ENCODE peak calls at places on chromosomes 1 and 21, in four cellular contexts. C, Y, G and H are unnamed samples.

GRCh38 chr1:165539908-165540307 is 3.9 kb upstream of the LRRC52 start:
- DNase-seq in G (no peak), Y (no peak), C (no peak), H (no peak)

GRCh38 chr1:172286629-172287076 is 133.8 kb upstream of the C1orf105 start:
- DNase-seq in G (no peak), C (no peak), Y (peak), H (peak)

GRCh38 chr1:95440511-95440910 is 206.5 kb downstream of the RWDD3 start:
- DNase-seq in G (no peak), Y (no peak), C (no peak), H (no peak)

GRCh38 chr1:116284819-116285390 is 88.1 kb upstream of the ATP1A1 start:
- DNase-seq in C (no peak), G (no peak), Y (no peak), H (no peak)

GRCh38 chr1:113940365-113941244 is 11.5 kb downstream of the HIPK1 start:
- DNase-seq in G (no peak), Y (no peak), C (no peak), H (no peak)

GRCh38 chr1:196178083-196178635 is 430.1 kb downstream of the KCNT2 start:
- DNase-seq in G (no peak), C (no peak), Y (peak), H (no peak)

GRCh38 chr1:108639899-108640560 is 20.9 kb downstream of the HENMT1 start:
- DNase-seq in C (no peak), G (no peak), Y (no peak), H (no peak)

GRCh38 chr1:22880174-22880601 is 92.5 kb downstream of the LACTBL1 start:
- DNase-seq in G (no peak), Y (peak), C (no peak), H (peak)

GRCh38 chr21:33394260-33394659 is 9.0 kb upstream of the IFNGR2 start:
- DNase-seq in Y (no peak), C (peak), G (no peak), H (no peak)

GRCh38 chr1:212782422-212783154 is 9.0 kb downstream of the NSL1 start:
- DNase-seq in C (no peak), Y (peak), G (no peak), H (peak)

GRCh38 chr1:25036117-25036546 is 106.1 kb upstream of the RUNX3 start:
- DNase-seq in C (no peak), Y (no peak), G (no peak), H (no peak)

GRCh38 chr1:94031154-94031553 is 89.8 kb downstream of the ABCA4 start:
- DNase-seq in C (no peak), Y (no peak), G (no peak), H (no peak)

GRCh38 chr1:93670141-93670540 is 11.5 kb downstream of the BCAR3 start:
- DNase-seq in C (no peak), Y (peak), G (no peak), H (peak)

GRCh38 chr1:40951943-40952743 is 27.4 kb upstream of the CTPS1 start:
- DNase-seq in Y (peak), G (peak), C (peak), H (no peak)

GRCh38 chr1:221439008-221439733 is 302.7 kb downstream of the DUSP10 start:
- DNase-seq in G (no peak), C (no peak), Y (peak), H (peak)

GRCh38 chr1:37553598-37553926 is 531 bp downstream of the SNIP1 start:
- DNase-seq in C (no peak), Y (no peak), G (no peak), H (no peak)

GRCh38 chr1:168722964-168723363 is 6.0 kb downstream of the DPT start:
- DNase-seq in C (no peak), G (no peak), Y (no peak), H (no peak)

GRCh38 chr1:154213274-154213673 is 7.1 kb upstream of the CFAP141 start:
- DNase-seq in Y (peak), G (no peak), C (no peak), H (peak)

GRCh38 chr1:160217466-160218165 is 12.4 kb downstream of the PEA15 start:
- DNase-seq in G (no peak), Y (peak), C (no peak), H (no peak)

GRCh38 chr1:110196917-110197782 is 13.0 kb upstream of the KCNC4 start:
- DNase-seq in Y (peak), C (no peak), G (peak), H (peak)

GRCh38 chr1:15350151-15350550 is 59.5 kb upstream of the EFHD2 start:
- DNase-seq in Y (no peak), C (no peak), G (no peak), H (no peak)

GRCh38 chr1:185680453-185680852 is 53.7 kb upstream of the HMCN1 start:
- DNase-seq in G (no peak), Y (no peak), C (no peak), H (no peak)

GRCh38 chr1:24481098-24481497 is 21.5 kb upstream of the RCAN3 start:
- DNase-seq in G (peak), Y (no peak), C (no peak), H (no peak)

GRCh38 chr1:3483801-3484444 is 29.5 kb downstream of the ARHGEF16 start:
- DNase-seq in C (peak), Y (peak), G (peak), H (no peak)

GRCh38 chr1:160204526-160205241 is 500 bp upstream of the PEA15 start:
- DNase-seq in G (no peak), Y (no peak), C (no peak), H (no peak)

GRCh38 chr1:18448889-18449288 is 31.8 kb upstream of the KLHDC7A start:
- DNase-seq in G (no peak), C (no peak), Y (no peak), H (no peak)

GRCh38 chr1:223444411-223444810 is 51.2 kb downstream of the CCDC185 start:
- DNase-seq in G (no peak), C (no peak), Y (no peak), H (peak)

GRCh38 chr1:216914974-216915373 is 191.7 kb upstream of the ESRRG start:
- DNase-seq in Y (no peak), G (no peak), C (no peak), H (peak)

GRCh38 chr1:54384921-54385726 is 21.1 kb downstream of the SSBP3 start:
- DNase-seq in G (no peak), C (no peak), Y (no peak), H (peak)

GRCh38 chr1:182394055-182394775 is 2.6 kb upstream of the GLUL start:
- DNase-seq in C (no peak), G (no peak), Y (no peak), H (no peak)

GRCh38 chr1:147580200-147580557 is 38.9 kb downstream of the BCL9 start:
- DNase-seq in Y (peak), C (no peak), G (no peak), H (peak)

GRCh38 chr1:57615956-57616355 is 192.1 kb upstream of the DAB1 start:
- DNase-seq in G (no peak), Y (no peak), C (no peak), H (no peak)

GRCh38 chr1:222757673-222758268 is 20.8 kb downstream of the FAM177B start:
- DNase-seq in G (no peak), C (no peak), Y (peak), H (no peak)

GRCh38 chr1:152654110-152654509 is 9.1 kb upstream of the LCE2D start:
- DNase-seq in G (peak), C (peak), Y (peak), H (peak)

GRCh38 chr1:101280049-101280448 is 43.2 kb downstream of the S1PR1 start:
- DNase-seq in G (no peak), C (no peak), Y (no peak), H (no peak)

GRCh38 chr1:202165267-202165941 is 5.0 kb upstream of the PTPN7 start:
- DNase-seq in G (peak), Y (no peak), C (no peak), H (no peak)

GRCh38 chr1:234932106-234932505 is 196.5 kb downstream of the TOMM20 start:
- DNase-seq in Y (no peak), G (no peak), C (no peak), H (no peak)

GRCh38 chr1:58618303-58618702 is 41.3 kb upstream of the TACSTD2 start:
- DNase-seq in G (no peak), Y (peak), C (no peak), H (peak)

GRCh38 chr1:238960071-238960470 is 426.3 kb upstream of the CHRM3 start:
- DNase-seq in G (no peak), Y (peak), C (no peak), H (peak)

GRCh38 chr1:77762072-77762476 is 2.4 kb upstream of the USP33 start:
- DNase-seq in Y (peak), G (no peak), C (no peak), H (peak)